ENCODE peak calls at places on chromosome 22, in eight cellular contexts. Y, I, Q, G, F, U, E and O are unnamed samples.
A peak's percentile ranks its signal among the peaks of the same experiment; 100 is the strongest.

GRCh38 chr22:42385691-42386090 is 46.5 kb downstream of the NFAM1 start:
- DNase-seq in U (no peak), I (no peak), Y (no peak), G (no peak), E (no peak), F (no peak), Q (no peak), O (no peak)

GRCh38 chr22:43014876-43015676 is at the start of gene PACSIN2:
- DNase-seq in Y (peak; percentile 99), G (peak; percentile 99), I (peak; percentile 99), Q (peak; percentile 99), U (peak; percentile 92), E (peak; percentile 96), F (peak; percentile 100), O (peak; percentile 99)

GRCh38 chr22:40560551-40560950 is 76.0 kb downstream of the MRTFA start:
- DNase-seq in U (no peak), Y (no peak), F (no peak), Q (no peak), G (no peak), I (no peak), E (peak; percentile 66), O (no peak)

GRCh38 chr22:19043111-19044085 is 78.8 kb downstream of the DGCR2 start:
- DNase-seq in E (peak; percentile 25), G (no peak), Q (no peak), I (no peak), Y (peak; percentile 22), U (no peak), F (no peak), O (no peak)

GRCh38 chr22:48404801-48405447 is 1422.7 kb downstream of the BRD1 start:
- DNase-seq in Q (no peak), U (no peak), F (no peak), I (no peak), E (no peak), G (no peak), Y (no peak), O (no peak)

GRCh38 chr22:41857160-41857859 is 24.4 kb downstream of the SREBF2 start:
- DNase-seq in G (no peak), Q (peak; percentile 59), U (no peak), E (peak; percentile 84), F (peak; percentile 56), Y (no peak), I (peak; percentile 33), O (peak; percentile 94)

GRCh38 chr22:19398206-19398605 is 33.3 kb downstream of the HIRA start:
- DNase-seq in E (peak; percentile 25), Q (peak; percentile 10), I (no peak), Y (no peak), U (no peak), F (no peak), G (no peak), O (no peak)

GRCh38 chr22:37485714-37486223 is 415 bp downstream of the MFNG start:
- DNase-seq in U (no peak), G (no peak), I (no peak), Y (no peak), E (no peak), F (peak; percentile 51), Q (no peak), O (no peak)

GRCh38 chr22:17846326-17846992 is 72.2 kb upstream of the BID start:
- DNase-seq in Q (no peak), Y (no peak), U (no peak), E (peak; percentile 19), G (peak; percentile 55), F (no peak), I (no peak), O (no peak)

GRCh38 chr22:28674121-28674563 is 5.5 kb downstream of the TTC28 start:
- DNase-seq in F (peak; percentile 72), G (no peak), Q (no peak), I (no peak), Y (no peak), E (peak; percentile 76), U (no peak), O (peak; percentile 42)

GRCh38 chr22:31449521-31449920 is 40.1 kb downstream of the EIF4ENIF1 start:
- DNase-seq in G (no peak), E (no peak), I (no peak), Q (no peak), F (no peak), U (no peak), Y (no peak), O (no peak)

GRCh38 chr22:31447337-31447736 is 42.3 kb downstream of the EIF4ENIF1 start:
- DNase-seq in I (no peak), E (no peak), G (no peak), Q (no peak), F (no peak), U (no peak), Y (no peak), O (no peak)

GRCh38 chr22:31448382-31448781 is 41.3 kb downstream of the EIF4ENIF1 start:
- DNase-seq in Q (no peak), I (no peak), F (no peak), U (no peak), Y (no peak), E (no peak), G (no peak), O (no peak)

GRCh38 chr22:31446767-31447166 is 42.9 kb downstream of the EIF4ENIF1 start:
- DNase-seq in G (no peak), I (no peak), E (no peak), F (no peak), U (no peak), Y (no peak), Q (no peak), O (no peak)

GRCh38 chr22:31451709-31452571 is 37.7 kb downstream of the EIF4ENIF1 start:
- DNase-seq in U (peak; percentile 23), E (peak; percentile 67), F (peak; percentile 46), Y (no peak), I (no peak), G (no peak), Q (peak; percentile 22), O (peak; percentile 60)
- TF ChIP-seq CTCF in U (peak; percentile 73), E (peak; percentile 62), F (no peak), Y (peak; percentile 40), I (peak; percentile 62), G (no peak), Q (peak; percentile 15), O (peak; percentile 38)

DNA sequence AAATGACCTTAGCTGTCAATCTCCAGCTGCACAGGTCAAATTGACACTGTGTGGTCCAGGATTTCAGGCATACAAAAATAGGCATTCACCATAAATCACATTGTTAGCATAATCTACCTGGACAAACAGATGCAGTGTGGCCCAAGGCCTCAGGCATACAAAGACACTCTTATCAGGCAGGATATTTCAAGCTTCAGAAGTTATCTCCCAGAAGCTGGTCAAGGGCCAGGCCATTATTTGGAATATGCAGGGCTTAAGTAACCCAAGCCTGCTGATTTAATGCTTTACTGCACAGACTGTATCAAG is 25.5 kb upstream of the HORMAD2 start:
- DNase-seq in Q (no peak), G (no peak), Y (no peak), E (no peak), U (no peak), I (no peak), F (no peak), O (no peak)
- TF ChIP-seq CTCF in Q (no peak), G (no peak), Y (no peak), E (no peak), U (no peak), I (no peak), F (no peak), O (no peak)

GRCh38 chr22:50621948-50622722 is 5.8 kb downstream of the ARSA start:
- DNase-seq in G (no peak), Y (no peak), F (peak; percentile 37), U (no peak), E (no peak), I (no peak), Q (peak; percentile 75), O (peak; percentile 41)
- TF ChIP-seq CTCF in G (no peak), Y (peak; percentile 19), F (peak; percentile 55), U (peak; percentile 27), E (peak; percentile 1), I (no peak), Q (no peak), O (no peak)

GRCh38 chr22:26170795-26171194 is 1.5 kb downstream of the SEZ6L start:
- DNase-seq in F (peak; percentile 21), Y (no peak), E (no peak), I (peak; percentile 30), G (peak; percentile 11), Q (no peak), U (no peak), O (no peak)
- TF ChIP-seq CTCF in F (no peak), Y (no peak), E (no peak), I (peak; percentile 28), G (no peak), Q (no peak), U (no peak), O (no peak)